ENCODE peak calls at places on chromosomes 3 and 15, in eight cellular contexts. B is NCI-H460; U is ELR; Q is neural crest cell; J is A549; H is GM04504; G is KBM-7; R is activated CD4-positive, alpha-beta T cell treated with anti-CD3 and anti-CD28 coated beads for 24 hours. E is an unnamed sample.

GRCh38 chr3:28716939-28717338 is 368.3 kb upstream of the AZI2 start:
- DNase-seq in Q (no peak), G (no peak), B (no peak), U (no peak), H (no peak), R (no peak), J (no peak), E (no peak)

GRCh38 chr3:58117561-58118305 is 93.0 kb downstream of the DNASE1L3 start:
- DNase-seq in R (no peak), U (no peak), H (no peak), Q (no peak), J (no peak), G (no peak), B (no peak), E (no peak)

GRCh38 chr3:59191651-59192050 is 141.8 kb upstream of the CFAP20DC start:
- DNase-seq in G (no peak), Q (no peak), B (no peak), U (no peak), H (no peak), R (no peak), J (no peak), E (no peak)

GRCh38 chr3:69425249-69425648 is 39.4 kb upstream of the FRMD4B start:
- DNase-seq in B (no peak), U (peak), J (peak), R (no peak), Q (peak), G (peak), H (no peak), E (peak)

GRCh38 chr3:53846134-53846850 is at the start of the genes CHDH and IL17RB:
- DNase-seq in B (peak), R (no peak), H (no peak), J (peak), U (no peak), G (peak), Q (peak), E (peak)

GRCh38 chr15:96551196-96551595 is 220.7 kb downstream of the NR2F2 start:
- DNase-seq in R (no peak), U (peak), B (no peak), Q (no peak), G (no peak), J (no peak), H (no peak), E (no peak)

GRCh38 chr15:35514759-35515158 is 31.2 kb downstream of the DPH6 start:
- DNase-seq in U (peak), J (no peak), H (no peak), R (no peak), G (no peak), Q (no peak), B (no peak), E (no peak)

GRCh38 chr3:69649120-69649519 is 90.1 kb upstream of the MITF start:
- DNase-seq in H (no peak), B (peak), R (no peak), G (no peak), Q (no peak), J (peak), U (peak), E (peak)

GRCh38 chr3:112046599-112046998 is 12.1 kb downstream of the TMPRSS7 start:
- DNase-seq in Q (no peak), U (peak), B (no peak), H (no peak), G (no peak), J (no peak), R (no peak), E (no peak)

GRCh38 chr3:58672880-58673279 is 6.3 kb upstream of the FAM3D start:
- DNase-seq in J (no peak), R (no peak), B (no peak), U (no peak), Q (no peak), G (no peak), H (no peak), E (no peak)

GRCh38 chr15:94008101-94009080 is 223.0 kb upstream of the MCTP2 start:
- DNase-seq in G (no peak), R (no peak), B (no peak), Q (no peak), U (no peak), H (no peak), J (no peak), E (no peak)

GRCh38 chr3:165837058-165837525 is at the start of gene BCHE:
- DNase-seq in H (no peak), Q (peak), G (no peak), J (peak), R (no peak), B (peak), U (peak), E (no peak)

GRCh38 chr3:179037361-179037760 is 34.2 kb downstream of the ZMAT3 start:
- DNase-seq in G (peak), J (no peak), Q (no peak), R (peak), H (peak), B (peak), U (peak), E (no peak)

GRCh38 chr15:94760348-94760747 is 529.0 kb downstream of the MCTP2 start:
- DNase-seq in G (no peak), J (no peak), R (no peak), B (no peak), H (no peak), Q (no peak), U (no peak), E (no peak)

GRCh38 chr15:41648770-41649169 is 11.4 kb upstream of the MGA start:
- DNase-seq in B (no peak), J (no peak), G (no peak), U (peak), H (no peak), Q (no peak), R (no peak), E (no peak)

GRCh38 chr3:101859882-101860281 is 10.6 kb downstream of the NFKBIZ start:
- DNase-seq in G (no peak), J (no peak), U (no peak), H (no peak), B (no peak), Q (no peak), R (no peak), E (no peak)

GRCh38 chr15:34853001-34853758 is 57.8 kb upstream of the ACTC1 start:
- DNase-seq in J (peak), R (no peak), Q (no peak), B (no peak), U (no peak), G (no peak), H (no peak), E (no peak)

GRCh38 chr3:126971891-126972351 is 11.0 kb upstream of the PLXNA1 start:
- DNase-seq in J (no peak), Q (peak), B (no peak), U (no peak), H (no peak), R (no peak), G (no peak), E (no peak)